ENCODE peak calls at places on chromosomes 4 and X, in seven cellular contexts. One of them, this sample, is unnamed.

GRCh38 chrX:113868169-113868568 is 715.7 kb upstream of the HTR2C start:
- DNase-seq in fibroblast of mammary gland: no peak
- DNase-seq in neural crest cell: no peak
- DNase-seq in choroid plexus epithelial cell: no peak
- DNase-seq in WERI-Rb-1: no peak
- DNase-seq in GM20000: no peak
- DNase-seq in AG04450: no peak
- DNase-seq in this sample: no peak

GRCh38 chr4:172740434-172740833 is 428.2 kb upstream of the GALNT7 start:
- DNase-seq in WERI-Rb-1: no peak
- DNase-seq in GM20000: no peak
- DNase-seq in choroid plexus epithelial cell: no peak
- DNase-seq in fibroblast of mammary gland: no peak
- DNase-seq in neural crest cell: no peak
- DNase-seq in AG04450: no peak
- DNase-seq in this sample: no peak

GRCh38 chrX:421646-422325 is 35.1 kb upstream of the PPP2R3B start:
- DNase-seq in AG04450: no peak
- DNase-seq in GM20000: no peak
- DNase-seq in fibroblast of mammary gland: no peak
- DNase-seq in WERI-Rb-1: no peak
- DNase-seq in neural crest cell: no peak
- DNase-seq in choroid plexus epithelial cell: no peak
- DNase-seq in this sample: no peak

GRCh38 chr4:10164877-10165283 is 48.3 kb upstream of the WDR1 start:
- DNase-seq in neural crest cell: peak; percentile 56
- DNase-seq in AG04450: no peak
- DNase-seq in WERI-Rb-1: peak; percentile 57
- DNase-seq in GM20000: peak; percentile 54
- DNase-seq in choroid plexus epithelial cell: peak; percentile 70
- DNase-seq in fibroblast of mammary gland: peak; percentile 52
- DNase-seq in this sample: no peak

GRCh38 chr4:143356493-143356892 is 19.8 kb downstream of the GAB1 start:
- DNase-seq in fibroblast of mammary gland: no peak
- DNase-seq in WERI-Rb-1: no peak
- DNase-seq in neural crest cell: no peak
- DNase-seq in choroid plexus epithelial cell: no peak
- DNase-seq in AG04450: no peak
- DNase-seq in GM20000: no peak
- DNase-seq in this sample: no peak

GRCh38 chr4:140863187-140863586 is 107.0 kb upstream of the TBC1D9 start:
- DNase-seq in AG04450: no peak
- DNase-seq in WERI-Rb-1: no peak
- DNase-seq in neural crest cell: no peak
- DNase-seq in choroid plexus epithelial cell: peak; percentile 17
- DNase-seq in GM20000: no peak
- DNase-seq in fibroblast of mammary gland: no peak
- DNase-seq in this sample: no peak

GRCh38 chr4:176448761-176449160 is 129.0 kb downstream of the SPCS3 start:
- DNase-seq in WERI-Rb-1: no peak
- DNase-seq in GM20000: no peak
- DNase-seq in AG04450: no peak
- DNase-seq in neural crest cell: no peak
- DNase-seq in choroid plexus epithelial cell: no peak
- DNase-seq in fibroblast of mammary gland: no peak
- DNase-seq in this sample: no peak

GRCh38 chrX:107628662-107629532 is 587 bp downstream of the PRPS1 start:
- DNase-seq in GM20000: peak; percentile 36
- DNase-seq in fibroblast of mammary gland: peak; percentile 24
- DNase-seq in AG04450: no peak
- DNase-seq in WERI-Rb-1: peak; percentile 24
- DNase-seq in choroid plexus epithelial cell: peak; percentile 23
- DNase-seq in neural crest cell: peak; percentile 3
- DNase-seq in this sample: no peak

GRCh38 chrX:35826503-35826902 is 28.4 kb downstream of the MAGEB16 start:
- DNase-seq in choroid plexus epithelial cell: no peak
- DNase-seq in fibroblast of mammary gland: no peak
- DNase-seq in AG04450: no peak
- DNase-seq in neural crest cell: no peak
- DNase-seq in WERI-Rb-1: no peak
- DNase-seq in GM20000: no peak
- DNase-seq in this sample: no peak

GRCh38 chr4:98381306-98381705 is 120.1 kb downstream of the RAP1GDS1 start:
- DNase-seq in GM20000: no peak
- DNase-seq in fibroblast of mammary gland: no peak
- DNase-seq in AG04450: no peak
- DNase-seq in choroid plexus epithelial cell: no peak
- DNase-seq in WERI-Rb-1: no peak
- DNase-seq in neural crest cell: no peak
- DNase-seq in this sample: no peak

GRCh38 chr4:161817822-161818412 is 345.9 kb downstream of the FSTL5 start:
- DNase-seq in choroid plexus epithelial cell: no peak
- DNase-seq in GM20000: no peak
- DNase-seq in AG04450: no peak
- DNase-seq in fibroblast of mammary gland: no peak
- DNase-seq in WERI-Rb-1: no peak
- DNase-seq in neural crest cell: no peak
- DNase-seq in this sample: no peak

GRCh38 chr4:123526511-123526910 is 129.9 kb downstream of the SPRY1 start:
- DNase-seq in WERI-Rb-1: no peak
- DNase-seq in GM20000: no peak
- DNase-seq in AG04450: no peak
- DNase-seq in neural crest cell: no peak
- DNase-seq in fibroblast of mammary gland: no peak
- DNase-seq in choroid plexus epithelial cell: no peak
- DNase-seq in this sample: no peak

GRCh38 chr4:80077639-80078038 is 4.6 kb upstream of the ANTXR2 start:
- DNase-seq in AG04450: no peak
- DNase-seq in neural crest cell: no peak
- DNase-seq in GM20000: no peak
- DNase-seq in WERI-Rb-1: no peak
- DNase-seq in choroid plexus epithelial cell: no peak
- DNase-seq in fibroblast of mammary gland: peak; percentile 49
- DNase-seq in this sample: no peak

GRCh38 chr4:126106658-126107057 is 791.9 kb downstream of the FAT4 start:
- DNase-seq in neural crest cell: no peak
- DNase-seq in GM20000: no peak
- DNase-seq in AG04450: no peak
- DNase-seq in fibroblast of mammary gland: peak; percentile 6
- DNase-seq in choroid plexus epithelial cell: peak; percentile 18
- DNase-seq in WERI-Rb-1: peak; percentile 31
- DNase-seq in this sample: no peak

GRCh38 chrX:154655786-154656185 is 2.4 kb upstream of the CTAG2 start:
- DNase-seq in neural crest cell: no peak
- DNase-seq in GM20000: no peak
- DNase-seq in choroid plexus epithelial cell: no peak
- DNase-seq in AG04450: no peak
- DNase-seq in WERI-Rb-1: no peak
- DNase-seq in fibroblast of mammary gland: no peak
- DNase-seq in this sample: no peak

GRCh38 chrX:150942958-150943594 is 40.1 kb upstream of the HMGB3 start:
- DNase-seq in fibroblast of mammary gland: no peak
- DNase-seq in WERI-Rb-1: no peak
- DNase-seq in GM20000: no peak
- DNase-seq in AG04450: no peak
- DNase-seq in choroid plexus epithelial cell: peak; percentile 1
- DNase-seq in neural crest cell: no peak
- DNase-seq in this sample: no peak

GRCh38 chrX:9605484-9605883 is 140.6 kb downstream of the TBL1X start:
- DNase-seq in AG04450: no peak
- DNase-seq in choroid plexus epithelial cell: no peak
- DNase-seq in GM20000: no peak
- DNase-seq in fibroblast of mammary gland: no peak
- DNase-seq in neural crest cell: no peak
- DNase-seq in WERI-Rb-1: no peak
- DNase-seq in this sample: no peak

GRCh38 chr4:17366496-17366895 is 145.4 kb downstream of the QDPR start:
- DNase-seq in choroid plexus epithelial cell: peak; percentile 12
- DNase-seq in GM20000: no peak
- DNase-seq in AG04450: no peak
- DNase-seq in neural crest cell: no peak
- DNase-seq in fibroblast of mammary gland: peak; percentile 30
- DNase-seq in WERI-Rb-1: no peak
- DNase-seq in this sample: no peak

GRCh38 chrX:46251755-46252154 is 293.5 kb downstream of the ZNF674 start:
- DNase-seq in neural crest cell: no peak
- DNase-seq in WERI-Rb-1: no peak
- DNase-seq in choroid plexus epithelial cell: peak; percentile 9
- DNase-seq in GM20000: no peak
- DNase-seq in AG04450: no peak
- DNase-seq in fibroblast of mammary gland: peak; percentile 87
- DNase-seq in this sample: no peak

GRCh38 chr4:40672528-40673522 is 43.2 kb upstream of the RBM47 start:
- DNase-seq in GM20000: peak; percentile 63
- DNase-seq in choroid plexus epithelial cell: peak; percentile 98
- DNase-seq in fibroblast of mammary gland: peak; percentile 99
- DNase-seq in AG04450: peak; percentile 93
- DNase-seq in WERI-Rb-1: peak; percentile 59
- DNase-seq in neural crest cell: no peak
- DNase-seq in this sample: no peak

GRCh38 chr4:304987-305680 is at the start of gene ZNF732:
- DNase-seq in GM20000: no peak
- DNase-seq in WERI-Rb-1: no peak
- DNase-seq in neural crest cell: peak; percentile 45
- DNase-seq in fibroblast of mammary gland: peak; percentile 85
- DNase-seq in choroid plexus epithelial cell: peak; percentile 94
- DNase-seq in AG04450: peak; percentile 16
- DNase-seq in this sample: peak; percentile 70

GRCh38 chr4:15337258-15337657 is 90.6 kb upstream of the C1QTNF7 start:
- DNase-seq in neural crest cell: no peak
- DNase-seq in GM20000: no peak
- DNase-seq in AG04450: no peak
- DNase-seq in fibroblast of mammary gland: no peak
- DNase-seq in choroid plexus epithelial cell: no peak
- DNase-seq in WERI-Rb-1: no peak
- DNase-seq in this sample: no peak

GRCh38 chrX:153507484-153508178 is 9.8 kb upstream of the ATP2B3 start:
- DNase-seq in fibroblast of mammary gland: peak; percentile 59
- DNase-seq in GM20000: peak; percentile 92
- DNase-seq in AG04450: peak; percentile 30
- DNase-seq in choroid plexus epithelial cell: peak; percentile 76
- DNase-seq in neural crest cell: peak; percentile 80
- DNase-seq in WERI-Rb-1: peak; percentile 93
- DNase-seq in this sample: peak; percentile 92

GRCh38 chrX:7028246-7028645 is 119.3 kb upstream of the STS start:
- DNase-seq in AG04450: no peak
- DNase-seq in choroid plexus epithelial cell: no peak
- DNase-seq in GM20000: no peak
- DNase-seq in fibroblast of mammary gland: peak; percentile 28
- DNase-seq in WERI-Rb-1: no peak
- DNase-seq in neural crest cell: no peak
- DNase-seq in this sample: no peak

GRCh38 chr4:176587920-176588319 is 204.8 kb downstream of the VEGFC start:
- DNase-seq in fibroblast of mammary gland: peak; percentile 92
- DNase-seq in choroid plexus epithelial cell: peak; percentile 97
- DNase-seq in GM20000: no peak
- DNase-seq in neural crest cell: no peak
- DNase-seq in AG04450: peak; percentile 23
- DNase-seq in WERI-Rb-1: no peak
- DNase-seq in this sample: no peak

GRCh38 chr4:148634476-148634875 is 192.3 kb upstream of the NR3C2 start:
- DNase-seq in fibroblast of mammary gland: peak; percentile 17
- DNase-seq in AG04450: no peak
- DNase-seq in WERI-Rb-1: no peak
- DNase-seq in choroid plexus epithelial cell: peak; percentile 6
- DNase-seq in neural crest cell: no peak
- DNase-seq in GM20000: no peak
- DNase-seq in this sample: no peak

GRCh38 chrX:70139736-70140135 is 6.5 kb downstream of the IGBP1 start:
- DNase-seq in WERI-Rb-1: no peak
- DNase-seq in fibroblast of mammary gland: no peak
- DNase-seq in GM20000: no peak
- DNase-seq in AG04450: no peak
- DNase-seq in choroid plexus epithelial cell: no peak
- DNase-seq in neural crest cell: no peak
- DNase-seq in this sample: no peak

GRCh38 chr4:184983660-184984356 is 34.5 kb upstream of the HELT start:
- DNase-seq in WERI-Rb-1: peak; percentile 100
- DNase-seq in AG04450: no peak
- DNase-seq in fibroblast of mammary gland: peak; percentile 63
- DNase-seq in neural crest cell: peak; percentile 47
- DNase-seq in GM20000: peak; percentile 84
- DNase-seq in choroid plexus epithelial cell: peak; percentile 82
- DNase-seq in this sample: peak; percentile 83
- TF ChIP-seq CTCF in WERI-Rb-1: peak; percentile 76
- TF ChIP-seq CTCF in AG04450: peak; percentile 47
- TF ChIP-seq CTCF in fibroblast of mammary gland: peak; percentile 55
- TF ChIP-seq CTCF in neural crest cell: peak; percentile 49
- TF ChIP-seq CTCF in GM20000: peak; percentile 56
- TF ChIP-seq CTCF in choroid plexus epithelial cell: peak; percentile 69
- TF ChIP-seq CTCF in this sample: peak; percentile 42

GRCh38 chr4:86878640-86879039 is 13.6 kb downstream of the C4orf36 start:
- DNase-seq in WERI-Rb-1: no peak
- DNase-seq in fibroblast of mammary gland: no peak
- DNase-seq in neural crest cell: no peak
- DNase-seq in AG04450: no peak
- DNase-seq in choroid plexus epithelial cell: no peak
- DNase-seq in GM20000: no peak
- DNase-seq in this sample: no peak
- TF ChIP-seq CTCF in WERI-Rb-1: peak; percentile 3
- TF ChIP-seq CTCF in fibroblast of mammary gland: no peak
- TF ChIP-seq CTCF in neural crest cell: peak; percentile 26
- TF ChIP-seq CTCF in AG04450: no peak
- TF ChIP-seq CTCF in choroid plexus epithelial cell: no peak
- TF ChIP-seq CTCF in GM20000: no peak
- TF ChIP-seq CTCF in this sample: no peak

GRCh38 chrX:47723689-47724088 is 64.7 kb upstream of the UXT start:
- DNase-seq in neural crest cell: no peak
- DNase-seq in choroid plexus epithelial cell: no peak
- DNase-seq in fibroblast of mammary gland: no peak
- DNase-seq in AG04450: no peak
- DNase-seq in WERI-Rb-1: peak; percentile 23
- DNase-seq in GM20000: no peak
- DNase-seq in this sample: no peak
- TF ChIP-seq CTCF in neural crest cell: no peak
- TF ChIP-seq CTCF in choroid plexus epithelial cell: peak; percentile 19
- TF ChIP-seq CTCF in fibroblast of mammary gland: no peak
- TF ChIP-seq CTCF in AG04450: no peak
- TF ChIP-seq CTCF in WERI-Rb-1: peak; percentile 73
- TF ChIP-seq CTCF in GM20000: no peak
- TF ChIP-seq CTCF in this sample: no peak

DNA sequence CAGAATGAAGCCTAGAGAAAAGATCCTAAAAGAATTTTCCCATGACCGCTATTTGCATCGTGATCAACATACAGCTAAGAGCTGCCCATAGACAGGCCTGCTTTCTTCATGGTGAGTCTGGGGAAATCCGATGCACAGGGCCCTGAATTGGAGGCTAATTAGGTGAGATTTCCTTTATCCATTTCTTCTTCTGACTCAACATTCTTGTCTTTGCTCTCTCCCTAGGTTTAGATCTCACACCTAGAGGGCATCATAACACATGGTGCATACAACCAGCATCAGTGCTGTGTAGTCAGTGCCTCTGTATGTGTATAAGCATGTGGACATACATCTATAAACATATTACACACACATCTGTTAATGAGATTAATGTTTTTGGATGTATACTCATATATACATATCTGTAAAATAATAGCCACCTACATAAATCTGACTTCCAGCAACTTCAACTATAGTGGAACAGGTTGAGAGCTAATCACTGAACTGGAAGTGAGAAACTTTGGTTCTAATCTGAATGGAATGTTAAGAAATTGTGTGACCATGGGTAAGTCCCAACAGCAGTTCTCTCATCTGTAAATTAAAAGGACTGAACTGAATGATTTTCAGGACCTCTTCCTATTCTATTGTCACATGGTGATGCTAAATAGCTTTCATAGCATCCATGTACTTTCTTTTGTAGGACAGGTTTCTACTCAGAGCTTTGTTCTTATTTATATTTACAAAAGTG is 17.5 kb downstream of the GATB start:
- DNase-seq in fibroblast of mammary gland: no peak
- DNase-seq in neural crest cell: no peak
- DNase-seq in AG04450: no peak
- DNase-seq in choroid plexus epithelial cell: peak; percentile 23
- DNase-seq in WERI-Rb-1: no peak
- DNase-seq in GM20000: peak; percentile 40
- DNase-seq in this sample: no peak
- TF ChIP-seq CTCF in fibroblast of mammary gland: no peak
- TF ChIP-seq CTCF in neural crest cell: no peak
- TF ChIP-seq CTCF in AG04450: no peak
- TF ChIP-seq CTCF in choroid plexus epithelial cell: no peak
- TF ChIP-seq CTCF in WERI-Rb-1: no peak
- TF ChIP-seq CTCF in GM20000: peak; percentile 0
- TF ChIP-seq CTCF in this sample: no peak